ENCODE peak calls at places on chromosomes 4 and X, in eight cellular contexts. E, Y, O, H, R, K, L and W are unnamed samples.

GRCh38 chr4:155966661-155967060 is 13.0 kb upstream of the CTSO start:
- DNase-seq in E (no peak), Y (no peak), O (no peak), H (no peak), R (no peak), K (no peak), L (no peak), W (no peak)

GRCh38 chr4:83548151-83548905 is 12.4 kb downstream of the GPAT3 start:
- DNase-seq in E (peak; percentile 93), Y (no peak), O (peak; percentile 63), H (no peak), R (peak; percentile 99), K (peak; percentile 3), L (peak; percentile 95), W (peak; percentile 51)

GRCh38 chr4:124997907-124998306 is 285.4 kb upstream of the ANKRD50 start:
- DNase-seq in E (no peak), Y (no peak), O (no peak), H (no peak), R (no peak), K (no peak), L (no peak), W (no peak)

GRCh38 chr4:7362862-7363430 is 71.8 kb downstream of the PSAPL1 start:
- DNase-seq in E (no peak), Y (no peak), O (no peak), H (no peak), R (no peak), K (no peak), L (no peak), W (no peak)

GRCh38 chr4:54657556-54658313 is at the start of gene KIT:
- DNase-seq in E (peak; percentile 22), Y (peak; percentile 4), O (no peak), H (no peak), R (no peak), K (no peak), L (peak; percentile 17), W (no peak)

GRCh38 chrX:123487226-123487625 is 245.6 kb downstream of the THOC2 start:
- DNase-seq in E (no peak), Y (no peak), O (no peak), H (no peak), R (no peak), K (no peak), L (no peak), W (no peak)

GRCh38 chr4:47031011-47031678 is at the start of gene GABRB1:
- DNase-seq in E (peak; percentile 55), Y (no peak), O (peak; percentile 31), H (no peak), R (peak; percentile 58), K (no peak), L (peak; percentile 70), W (no peak)

GRCh38 chr4:106494066-106494465 is 125.5 kb upstream of the GIMD1 start:
- DNase-seq in E (no peak), Y (no peak), O (no peak), H (no peak), R (peak; percentile 54), K (no peak), L (peak; percentile 4), W (no peak)

GRCh38 chrX:23783569-23784486 is 855 bp downstream of the SAT1 start:
- DNase-seq in E (peak; percentile 26), Y (no peak), O (no peak), H (no peak), R (no peak), K (peak; percentile 20), L (peak; percentile 28), W (no peak)

GRCh38 chr4:137212601-137213000 is 319.7 kb downstream of the PCDH18 start:
- DNase-seq in E (no peak), Y (no peak), O (no peak), H (no peak), R (no peak), K (no peak), L (no peak), W (no peak)

GRCh38 chrX:111490683-111491082 is 20.8 kb upstream of the SERTM2 start:
- DNase-seq in E (no peak), Y (no peak), O (no peak), H (no peak), R (no peak), K (no peak), L (no peak), W (no peak)

GRCh38 chr4:109302366-109303140 is at the start of gene COL25A1:
- DNase-seq in E (peak; percentile 56), Y (no peak), O (peak; percentile 34), H (no peak), R (peak; percentile 41), K (no peak), L (peak; percentile 26), W (peak; percentile 25)

GRCh38 chr4:61886180-61886579 is 686.1 kb downstream of the ADGRL3 start:
- DNase-seq in E (no peak), Y (no peak), O (no peak), H (no peak), R (no peak), K (no peak), L (peak; percentile 0), W (no peak)

GRCh38 chr4:8728536-8729407 is 136.2 kb downstream of the CPZ start:
- DNase-seq in E (no peak), Y (no peak), O (no peak), H (no peak), R (no peak), K (no peak), L (no peak), W (no peak)

GRCh38 chrX:103329991-103330390 is at the start of gene TCEAL7:
- DNase-seq in E (peak; percentile 49), Y (no peak), O (no peak), H (no peak), R (no peak), K (no peak), L (peak; percentile 61), W (no peak)

GRCh38 chr4:89306486-89307184 is 965 bp downstream of the GPRIN3 start:
- DNase-seq in E (no peak), Y (no peak), O (no peak), H (no peak), R (no peak), K (peak; percentile 42), L (no peak), W (no peak)

GRCh38 chr4:175971393-175972179 is 94.1 kb upstream of the WDR17 start:
- DNase-seq in E (no peak), Y (no peak), O (no peak), H (no peak), R (no peak), K (no peak), L (peak; percentile 12), W (no peak)

GRCh38 chr4:183721207-183722081 is 62.4 kb downstream of the TRAPPC11 start:
- DNase-seq in E (peak; percentile 65), Y (peak; percentile 16), O (peak; percentile 83), H (no peak), R (peak; percentile 22), K (no peak), L (peak; percentile 60), W (no peak)

GRCh38 chr4:25159837-25160713 is at the start of gene SEPSECS:
- DNase-seq in E (peak; percentile 98), Y (peak; percentile 94), O (peak; percentile 97), H (peak; percentile 93), R (peak; percentile 98), K (peak; percentile 97), L (peak; percentile 98), W (peak; percentile 97)

GRCh38 chr4:25160714-25161598 is 707 bp upstream of the SEPSECS start:
- DNase-seq in E (no peak), Y (no peak), O (no peak), H (no peak), R (peak; percentile 3), K (peak; percentile 19), L (peak; percentile 68), W (no peak)

GRCh38 chr4:25162566-25162965 is 2.3 kb upstream of the SEPSECS start:
- DNase-seq in E (no peak), Y (no peak), O (no peak), H (no peak), R (no peak), K (no peak), L (no peak), W (no peak)

GRCh38 chr4:25163216-25163615 is 3.0 kb upstream of the SEPSECS start:
- DNase-seq in E (no peak), Y (no peak), O (no peak), H (no peak), R (no peak), K (no peak), L (no peak), W (no peak)

DNA sequence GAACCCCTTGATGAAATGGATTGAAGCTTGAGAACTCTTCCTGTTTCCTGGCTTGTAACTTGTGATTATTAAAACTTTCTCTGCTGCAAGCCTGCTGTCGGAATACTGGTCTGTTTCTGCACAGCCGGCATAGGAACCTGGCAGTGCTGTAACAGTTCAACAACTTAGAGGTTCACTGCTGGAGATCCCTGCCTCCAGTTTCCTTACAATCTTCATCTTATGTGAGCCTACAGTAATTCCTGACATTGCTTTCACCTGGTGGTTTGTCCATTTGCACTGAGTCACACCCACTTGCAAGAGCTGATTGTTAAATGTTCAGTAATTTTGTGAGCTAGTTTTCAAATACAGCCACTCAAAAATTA is 1.3 kb upstream of the SEPSECS start:
- DNase-seq in E (no peak), Y (no peak), O (no peak), H (no peak), R (peak; percentile 52), K (peak; percentile 39), L (peak; percentile 20), W (no peak)
- H3K4me3 ChIP-seq in E (peak overlapping the region; percentile 52), Y (peak overlapping the region; percentile 96), O (no peak overlapping the region), H (peak overlapping the region; percentile 83), R (peak overlapping the region; percentile 95), K (peak overlapping the region; percentile 75), L (no peak overlapping the region), W (peak overlapping the region; percentile 76)

GRCh38 chr4:185839770-185840169 is 27.8 kb upstream of the SORBS2 start:
- DNase-seq in E (no peak), Y (no peak), O (no peak), H (no peak), R (no peak), K (no peak), L (no peak), W (no peak)
- H3K4me3 ChIP-seq in E (no peak overlapping the region), Y (no peak overlapping the region), O (no peak overlapping the region), H (no peak overlapping the region), R (no peak overlapping the region), K (no peak overlapping the region), L (no peak overlapping the region), W (no peak overlapping the region)

DNA sequence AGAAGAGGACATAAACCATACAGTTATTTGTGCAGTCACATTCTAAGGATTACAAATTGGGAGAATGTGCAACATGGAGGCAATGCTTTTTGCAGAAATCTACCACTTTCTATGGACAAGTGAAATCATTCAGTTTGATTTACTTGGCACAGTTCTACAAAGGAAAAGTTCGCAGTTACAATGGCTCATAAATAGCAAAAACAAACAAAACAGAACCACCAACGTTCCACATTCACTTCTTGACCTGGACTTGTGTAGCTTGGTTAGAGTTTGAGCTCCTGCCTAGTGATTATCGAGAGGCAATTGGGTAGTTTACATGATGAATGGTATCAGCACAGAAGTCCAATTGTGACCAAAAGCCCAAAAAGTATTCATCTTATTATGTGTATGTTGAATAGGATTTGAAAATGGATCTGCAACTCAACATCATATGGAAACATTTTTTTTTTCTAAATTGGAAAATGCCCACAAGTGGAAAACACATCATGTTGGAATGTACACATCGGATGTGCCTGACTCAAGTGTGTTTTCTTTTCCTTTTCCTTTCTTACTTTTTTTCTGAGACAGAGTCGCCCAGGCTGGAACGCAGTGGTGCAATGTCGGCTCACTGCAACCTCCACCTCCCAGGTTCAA is 123.8 kb downstream of the LUZP4 start:
- DNase-seq in E (no peak), Y (no peak), O (no peak), H (no peak), R (no peak), K (no peak), L (peak; percentile 58), W (no peak)
- H3K4me3 ChIP-seq in E (no peak overlapping the region), Y (no peak overlapping the region), O (no peak overlapping the region), H (no peak overlapping the region), R (no peak overlapping the region), K (no peak overlapping the region), L (no peak overlapping the region), W (no peak overlapping the region)

GRCh38 chr4:52076731-52077130 is 25.6 kb downstream of the SPATA18 start:
- DNase-seq in E (peak; percentile 21), Y (no peak), O (no peak), H (no peak), R (no peak), K (no peak), L (no peak), W (no peak)
- H3K4me3 ChIP-seq in E (peak overlapping the region; percentile 7), Y (no peak overlapping the region), O (no peak overlapping the region), H (no peak overlapping the region), R (no peak overlapping the region), K (no peak overlapping the region), L (no peak overlapping the region), W (no peak overlapping the region)